ENCODE peak calls at places on chromosomes 5 and 9, in seven cellular contexts. X is kidney, U is AG09309, P is Calu3, R is fibroblast of the aortic adventitia, W is astrocyte of the spinal cord, G is chondrocyte. J is an unnamed sample.

GRCh38 chr5:83964235-83964634 is 243.6 kb upstream of the HAPLN1 start:
- DNase-seq in X (no peak), W (no peak), G (no peak), U (no peak), R (no peak), P (no peak), J (no peak)

GRCh38 chr5:130110333-130110732 is 206.1 kb downstream of the CHSY3 start:
- DNase-seq in W (no peak), U (no peak), G (no peak), P (no peak), X (no peak), R (peak), J (no peak)

GRCh38 chr9:5630038-5630507 is 1.2 kb downstream of the RIC1 start:
- DNase-seq in X (no peak), U (no peak), G (no peak), P (no peak), R (peak), W (peak), J (no peak)

GRCh38 chr9:81410201-81410600 is 279.1 kb downstream of the TLE1 start:
- DNase-seq in R (peak), X (no peak), U (no peak), W (peak), P (peak), G (no peak), J (no peak)

GRCh38 chr5:154408806-154409205 is 37.0 kb upstream of the SAP30L start:
- DNase-seq in U (no peak), R (no peak), W (no peak), G (no peak), P (no peak), X (no peak), J (no peak)

GRCh38 chr9:128412120-128412790 is 8.4 kb upstream of the CERCAM start:
- DNase-seq in X (no peak), U (no peak), R (peak), G (no peak), P (peak), W (peak), J (peak)

GRCh38 chr9:14961372-14962068 is 51.3 kb upstream of the FREM1 start:
- DNase-seq in P (peak), R (no peak), U (no peak), X (no peak), W (no peak), G (no peak), J (no peak)

GRCh38 chr9:124771867-124772621 is 933 bp upstream of the NR6A1 start:
- DNase-seq in P (peak), G (no peak), X (peak), W (peak), R (peak), U (no peak), J (peak)

GRCh38 chr5:41764650-41765049 is 105.6 kb downstream of the OXCT1 start:
- DNase-seq in W (no peak), R (no peak), X (no peak), P (no peak), U (no peak), G (no peak), J (no peak)

GRCh38 chr5:135154197-135154596 is 120.2 kb upstream of the PITX1 start:
- DNase-seq in P (no peak), W (no peak), U (peak), G (no peak), R (no peak), X (no peak), J (no peak)

GRCh38 chr9:133945977-133946753 is 46.0 kb downstream of the VAV2 start:
- DNase-seq in X (peak), R (no peak), W (no peak), G (peak), P (no peak), U (no peak), J (no peak)

GRCh38 chr5:156522651-156523529 is 195.9 kb downstream of the SGCD start:
- DNase-seq in X (no peak), G (no peak), R (no peak), P (no peak), W (no peak), U (no peak), J (no peak)

GRCh38 chr5:62143268-62144229 is 162.5 kb upstream of the KIF2A start:
- DNase-seq in G (no peak), X (no peak), W (peak), P (peak), U (peak), R (peak), J (no peak)

GRCh38 chr5:108655750-108656450 is 91.8 kb upstream of the FER start:
- DNase-seq in R (peak), U (peak), G (no peak), P (no peak), W (peak), X (no peak), J (no peak)

GRCh38 chr5:140348104-140348503 is 1.7 kb upstream of the HBEGF start:
- DNase-seq in X (no peak), U (no peak), G (peak), P (no peak), W (no peak), R (no peak), J (no peak)

GRCh38 chr5:134140530-134141201 is 26.2 kb downstream of the TCF7 start:
- DNase-seq in P (peak), W (peak), G (peak), U (peak), R (peak), X (peak), J (peak)

GRCh38 chr9:69599232-69599971 is 72.8 kb downstream of the APBA1 start:
- DNase-seq in U (no peak), W (peak), G (no peak), P (no peak), X (no peak), R (peak), J (no peak)

GRCh38 chr5:68334550-68334880 is 119.0 kb downstream of the PIK3R1 start:
- DNase-seq in U (no peak), W (no peak), X (no peak), P (no peak), G (no peak), R (no peak), J (no peak)

GRCh38 chr9:110880123-110880522 is 158.1 kb downstream of the LPAR1 start:
- DNase-seq in X (no peak), R (peak), G (no peak), U (peak), W (peak), P (no peak), J (no peak)

GRCh38 chr9:126893079-126893478 is 21.5 kb upstream of the RALGPS1 start:
- DNase-seq in X (no peak), R (no peak), W (no peak), U (no peak), P (peak), G (no peak), J (no peak)

GRCh38 chr5:151251001-151251551 is 1.9 kb upstream of the GM2A start:
- DNase-seq in G (no peak), X (no peak), U (no peak), W (no peak), R (no peak), P (no peak), J (no peak)

GRCh38 chr9:74333633-74334032 is 163.5 kb upstream of the RORB start:
- DNase-seq in G (no peak), W (no peak), R (no peak), U (no peak), P (no peak), X (no peak), J (no peak)

GRCh38 chr5:103037673-103038455 is 82.1 kb downstream of the GIN1 start:
- DNase-seq in G (no peak), X (no peak), U (no peak), W (no peak), R (no peak), P (no peak), J (no peak)

GRCh38 chr9:98104445-98104881 is 14.6 kb downstream of the TRIM14 start:
- DNase-seq in X (peak), G (no peak), W (no peak), U (no peak), P (no peak), R (no peak), J (no peak)

GRCh38 chr9:127927457-127928231 is 2.9 kb downstream of the PIP5KL1 start:
- DNase-seq in G (no peak), U (no peak), P (no peak), W (no peak), X (peak), R (no peak), J (no peak)

GRCh38 chr5:53001541-53001940 is 12.4 kb downstream of the ITGA2 start:
- DNase-seq in X (no peak), U (no peak), G (no peak), P (no peak), W (no peak), R (no peak), J (no peak)

DNA sequence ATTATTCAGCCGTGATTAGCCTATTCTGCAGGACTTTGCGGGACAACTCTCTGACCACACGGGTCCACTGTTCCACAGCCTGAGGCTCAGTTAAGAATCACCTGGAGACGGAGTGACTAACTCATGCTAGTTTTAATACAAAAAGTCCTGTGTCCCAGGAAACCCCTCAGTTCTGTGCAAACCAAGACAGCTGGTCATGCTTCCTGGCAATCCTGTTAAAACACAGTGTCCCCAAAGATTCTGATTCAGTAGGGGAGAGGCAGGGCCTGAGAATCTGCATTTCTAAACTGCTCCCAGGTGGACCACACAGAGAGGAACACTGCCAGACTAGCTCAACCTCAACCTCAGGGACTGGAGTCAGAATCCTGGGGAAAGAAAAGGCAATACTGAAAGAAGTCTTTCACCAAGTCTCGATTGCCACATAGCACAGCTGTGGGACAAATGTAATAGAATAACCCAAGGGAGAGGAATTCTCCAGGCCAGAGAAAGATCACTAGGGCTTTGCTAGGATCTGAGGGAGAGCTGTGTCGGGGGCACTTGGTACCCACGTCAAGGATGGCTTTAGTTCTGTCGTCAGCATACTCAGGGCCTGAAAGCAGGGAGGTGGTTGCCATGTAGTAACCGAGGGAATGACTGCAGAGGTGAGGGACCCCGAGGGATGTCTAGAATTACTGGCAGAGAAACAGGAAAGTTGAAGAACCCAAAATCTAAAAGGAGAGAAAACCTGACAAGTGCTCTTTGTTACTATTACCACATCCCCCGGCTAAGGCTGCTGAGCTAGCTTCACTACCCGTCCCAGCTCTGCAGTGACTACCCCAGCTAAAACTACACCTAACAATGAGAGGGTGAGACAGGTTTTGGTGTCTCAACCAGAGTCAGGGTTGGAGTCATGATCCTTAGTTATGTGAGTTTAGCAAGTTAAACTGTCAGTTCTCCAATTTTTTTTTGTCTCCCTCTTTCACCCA is 8.6 kb downstream of the SUSD1 start:
- DNase-seq in X (no peak), P (peak), U (no peak), R (peak), G (no peak), W (peak), J (no peak)
- TF ChIP-seq CTCF in X (peak), P (no peak), U (peak), R (no peak), G (peak), W (peak), J (peak)

GRCh38 chr5:82494942-82495341 is 216.8 kb upstream of the RPS23 start:
- DNase-seq in X (no peak), U (no peak), R (peak), P (no peak), W (no peak), G (no peak), J (no peak)
- TF ChIP-seq CTCF in X (peak), U (no peak), R (peak), P (peak), W (peak), G (peak), J (peak)

GRCh38 chr9:36642817-36643216 is 70.1 kb downstream of the MELK start:
- DNase-seq in G (no peak), R (no peak), W (no peak), X (no peak), P (no peak), U (no peak), J (no peak)

GRCh38 chr9:36640982-36641381 is 68.3 kb downstream of the MELK start:
- DNase-seq in X (no peak), G (no peak), P (no peak), R (no peak), W (no peak), U (no peak), J (no peak)

GRCh38 chr9:36632892-36633291 is 60.2 kb downstream of the MELK start:
- DNase-seq in X (no peak), G (no peak), P (no peak), U (peak), W (peak), R (peak), J (no peak)

DNA sequence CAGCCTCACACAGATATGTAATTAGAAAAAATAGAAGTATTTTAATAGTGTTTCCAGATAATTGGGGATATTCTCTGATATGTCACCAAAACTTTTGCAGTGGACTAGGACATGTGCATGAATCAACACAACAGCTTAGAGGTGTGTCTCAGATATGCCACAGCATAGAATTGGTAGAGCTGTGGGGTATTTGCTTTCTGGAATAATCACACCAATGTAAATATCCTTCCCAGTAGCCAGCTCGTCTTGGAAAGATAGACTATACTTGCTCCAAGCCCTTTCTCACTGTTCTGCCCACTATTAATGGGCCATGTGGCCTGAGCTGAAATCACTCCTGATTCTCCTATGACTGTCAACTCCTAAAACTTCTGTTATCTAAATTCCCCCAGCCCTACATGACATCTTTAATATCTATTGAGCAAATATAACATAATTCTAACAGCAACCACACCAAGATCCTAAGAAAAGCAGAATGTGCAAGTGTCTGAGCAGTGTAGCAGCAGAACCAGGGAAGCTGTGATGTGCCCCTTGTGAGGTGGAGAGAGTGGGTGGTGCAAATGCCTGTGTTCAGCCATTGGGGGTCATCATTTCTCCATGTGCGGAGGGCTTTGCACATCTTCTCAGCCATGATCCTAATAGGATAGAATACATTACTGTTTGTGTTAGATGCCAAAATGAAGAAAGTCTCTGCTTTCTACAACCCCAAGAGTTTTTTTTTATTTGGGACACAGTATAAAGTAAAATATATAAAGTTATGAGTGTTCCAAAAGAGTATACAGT is 65.0 kb downstream of the MELK start:
- DNase-seq in R (peak), W (no peak), U (no peak), P (no peak), X (no peak), G (no peak), J (no peak)
- TF ChIP-seq CTCF in R (no peak), W (peak), U (no peak), P (no peak), X (no peak), G (no peak), J (no peak)

GRCh38 chr5:76145945-76146344 is 62.8 kb downstream of the SV2C start:
- DNase-seq in P (peak), U (no peak), W (no peak), G (no peak), X (no peak), R (peak), J (no peak)
- TF ChIP-seq CTCF in P (no peak), U (no peak), W (no peak), G (peak), X (no peak), R (no peak), J (peak)

GRCh38 chr9:123746765-123747164 is 183.2 kb downstream of the DENND1A start:
- DNase-seq in U (no peak), G (no peak), X (no peak), W (no peak), P (no peak), R (no peak), J (no peak)

GRCh38 chr9:123753011-123753410 is 176.9 kb downstream of the DENND1A start:
- DNase-seq in X (no peak), U (no peak), W (no peak), P (no peak), G (no peak), R (no peak), J (no peak)

GRCh38 chr9:123753669-123754307 is 176.1 kb downstream of the DENND1A start:
- DNase-seq in W (no peak), U (no peak), P (peak), X (no peak), R (no peak), G (no peak), J (no peak)

GRCh38 chr9:123745933-123746332 is 184.0 kb downstream of the DENND1A start:
- DNase-seq in W (no peak), X (no peak), P (no peak), R (no peak), G (no peak), U (no peak), J (no peak)

DNA sequence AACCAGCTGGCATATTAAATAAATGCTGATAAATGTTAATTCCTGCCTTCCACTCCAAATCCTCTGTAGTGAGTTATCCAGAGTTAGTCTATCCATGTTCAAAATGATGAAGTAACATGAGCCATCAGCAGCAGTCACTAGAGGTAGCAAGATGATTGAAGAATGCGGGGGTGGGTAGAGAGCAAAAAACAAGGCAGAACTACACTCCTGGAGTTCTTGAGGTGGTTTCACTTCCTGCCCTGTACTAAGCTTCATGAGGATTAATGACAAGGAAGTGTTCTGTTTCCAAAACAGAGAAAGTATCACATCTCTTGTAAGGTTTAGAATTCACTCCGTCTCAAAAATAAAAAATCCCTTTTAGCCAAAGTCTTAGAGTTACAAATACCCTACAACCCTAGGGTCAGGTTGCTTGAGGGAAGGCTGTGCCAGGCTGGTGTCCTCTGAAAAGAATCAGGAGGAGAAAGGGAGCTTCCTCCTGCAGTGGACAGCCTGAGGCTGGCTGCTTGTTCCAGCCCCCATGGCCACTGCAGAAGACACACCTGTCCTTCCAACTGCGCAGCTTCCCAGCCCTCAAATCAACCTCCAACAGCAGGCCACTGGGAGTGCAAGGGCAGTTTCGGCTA is 180.2 kb downstream of the DENND1A start:
- DNase-seq in U (no peak), X (no peak), G (no peak), P (peak), R (no peak), W (no peak), J (no peak)
- TF ChIP-seq CTCF in U (no peak), X (peak), G (no peak), P (no peak), R (no peak), W (no peak), J (no peak)

DNA sequence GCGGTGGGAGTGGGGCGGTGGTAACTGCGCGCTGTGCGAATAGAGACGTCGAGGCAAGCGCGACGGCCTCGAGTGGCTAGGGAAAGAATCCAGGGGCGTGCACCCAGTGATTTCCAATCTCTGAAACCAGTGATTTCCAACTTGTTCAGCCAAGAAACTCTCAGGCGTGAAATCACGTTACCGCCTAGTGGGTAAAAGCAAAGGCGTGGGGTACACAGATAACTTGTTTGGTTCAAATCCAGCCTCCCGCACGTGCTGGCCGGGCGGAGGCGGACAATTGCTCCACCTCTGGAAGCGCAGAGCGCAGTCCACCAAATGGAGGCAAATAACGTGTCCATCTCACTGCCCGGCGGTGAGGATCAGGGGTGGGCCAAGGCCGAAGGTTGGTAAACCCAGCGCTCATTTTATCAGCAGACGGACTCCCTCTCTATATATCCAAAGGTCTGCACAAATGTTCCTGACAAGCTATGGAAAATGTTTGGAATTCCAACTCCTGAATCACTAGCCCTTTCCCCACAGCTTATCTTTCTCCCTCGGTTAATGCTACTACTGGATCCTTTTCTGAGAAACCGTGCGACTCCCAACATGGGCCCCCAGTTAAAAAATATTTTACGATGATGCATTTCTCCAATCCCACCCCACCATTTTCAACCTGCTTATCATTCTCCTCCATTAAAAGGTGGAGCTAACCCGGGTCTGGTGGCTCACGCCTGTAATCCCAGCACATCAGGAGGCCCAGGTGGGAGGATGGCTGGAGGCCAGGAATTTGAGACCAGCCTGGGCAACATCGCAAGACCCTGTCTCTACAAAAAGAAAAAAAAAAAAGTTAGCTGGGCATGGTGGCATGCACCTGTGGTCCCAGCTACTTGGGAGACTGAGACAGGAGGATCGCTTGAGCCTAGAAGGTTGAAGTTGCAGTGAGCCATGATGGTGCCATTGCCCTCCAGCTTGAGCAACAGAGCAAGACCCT is 950 bp upstream of the FNBP1 start:
- DNase-seq in U (no peak), P (no peak), W (no peak), R (peak), G (no peak), X (peak), J (peak)
- TF ChIP-seq CTCF in U (no peak), P (no peak), W (peak), R (peak), G (no peak), X (no peak), J (no peak)

GRCh38 chr9:136563646-136564321 is 17.9 kb upstream of the NOTCH1 start:
- DNase-seq in G (no peak), U (no peak), R (no peak), W (no peak), X (peak), P (no peak), J (no peak)

GRCh38 chr9:136565722-136566552 is 20.1 kb upstream of the NOTCH1 start:
- DNase-seq in R (no peak), P (no peak), X (peak), W (no peak), U (no peak), G (no peak), J (no peak)

GRCh38 chr9:136565075-136565721 is 19.4 kb upstream of the NOTCH1 start:
- DNase-seq in R (peak), X (peak), G (no peak), W (no peak), P (no peak), U (no peak), J (no peak)

GRCh38 chr9:136562746-136563506 is 17.1 kb upstream of the NOTCH1 start:
- DNase-seq in U (no peak), R (no peak), P (no peak), W (no peak), G (no peak), X (peak), J (no peak)

GRCh38 chr9:136564379-136564988 is 18.6 kb upstream of the NOTCH1 start:
- DNase-seq in U (no peak), W (peak), P (no peak), R (peak), G (no peak), X (peak), J (no peak)
- TF ChIP-seq CTCF in U (no peak), W (no peak), P (no peak), R (peak), G (peak), X (no peak), J (no peak)

J was measured in progenitor cell of endocrine pancreas.